ENCODE peak calls at places on chromosomes 7 and 10, in nine cellular contexts. One of them, this sample, is unnamed.

GRCh38 chr7:53002389-53002788 is 33.0 kb upstream of the POM121L12 start:
- DNase-seq in stimulated activated naive CD8-positive, alpha-beta T cell treated with anti-CD3 and anti-CD28 coated beads, Interleukin-15, amount 100 ng/mL, for 72 hours: no peak
- DNase-seq in GM10248: no peak
- DNase-seq in testis: no peak
- DNase-seq in NCI-H1105 treated with DMSO at 0.1 percent for 48 hours: no peak
- DNase-seq in left colon: no peak
- DNase-seq in mucosa of descending colon: no peak
- DNase-seq in stromal cell of bone marrow: no peak
- DNase-seq in ascending aorta: no peak
- DNase-seq in this sample: no peak

GRCh38 chr7:158353606-158354570 is 233.7 kb downstream of the PTPRN2 start:
- DNase-seq in stimulated activated naive CD8-positive, alpha-beta T cell treated with anti-CD3 and anti-CD28 coated beads, Interleukin-15, amount 100 ng/mL, for 72 hours: no peak
- DNase-seq in ascending aorta: no peak
- DNase-seq in stromal cell of bone marrow: no peak
- DNase-seq in mucosa of descending colon: no peak
- DNase-seq in NCI-H1105 treated with DMSO at 0.1 percent for 48 hours: peak; percentile 46
- DNase-seq in testis: peak; percentile 42
- DNase-seq in left colon: peak; percentile 29
- DNase-seq in GM10248: no peak
- DNase-seq in this sample: no peak

GRCh38 chr10:34854147-34854601 is 39.1 kb upstream of the PARD3 start:
- DNase-seq in mucosa of descending colon: no peak
- DNase-seq in left colon: no peak
- DNase-seq in GM10248: no peak
- DNase-seq in stimulated activated naive CD8-positive, alpha-beta T cell treated with anti-CD3 and anti-CD28 coated beads, Interleukin-15, amount 100 ng/mL, for 72 hours: no peak
- DNase-seq in testis: peak; percentile 47
- DNase-seq in stromal cell of bone marrow: peak; percentile 25
- DNase-seq in ascending aorta: no peak
- DNase-seq in NCI-H1105 treated with DMSO at 0.1 percent for 48 hours: no peak
- DNase-seq in this sample: no peak

GRCh38 chr7:142414135-142414534 is 156.3 kb upstream of the PRSS58 start:
- DNase-seq in NCI-H1105 treated with DMSO at 0.1 percent for 48 hours: no peak
- DNase-seq in stimulated activated naive CD8-positive, alpha-beta T cell treated with anti-CD3 and anti-CD28 coated beads, Interleukin-15, amount 100 ng/mL, for 72 hours: no peak
- DNase-seq in testis: no peak
- DNase-seq in mucosa of descending colon: no peak
- DNase-seq in stromal cell of bone marrow: no peak
- DNase-seq in GM10248: no peak
- DNase-seq in ascending aorta: no peak
- DNase-seq in left colon: no peak
- DNase-seq in this sample: no peak

GRCh38 chr7:129550673-129551360 is 48.5 kb downstream of the SMKR1 start:
- DNase-seq in NCI-H1105 treated with DMSO at 0.1 percent for 48 hours: no peak
- DNase-seq in stimulated activated naive CD8-positive, alpha-beta T cell treated with anti-CD3 and anti-CD28 coated beads, Interleukin-15, amount 100 ng/mL, for 72 hours: no peak
- DNase-seq in mucosa of descending colon: no peak
- DNase-seq in left colon: no peak
- DNase-seq in ascending aorta: no peak
- DNase-seq in stromal cell of bone marrow: no peak
- DNase-seq in testis: no peak
- DNase-seq in GM10248: no peak
- DNase-seq in this sample: no peak

GRCh38 chr10:48465860-48466521 is 138.9 kb downstream of the ARHGAP22 start:
- DNase-seq in stimulated activated naive CD8-positive, alpha-beta T cell treated with anti-CD3 and anti-CD28 coated beads, Interleukin-15, amount 100 ng/mL, for 72 hours: peak; percentile 7
- DNase-seq in GM10248: no peak
- DNase-seq in NCI-H1105 treated with DMSO at 0.1 percent for 48 hours: no peak
- DNase-seq in ascending aorta: no peak
- DNase-seq in left colon: no peak
- DNase-seq in mucosa of descending colon: peak; percentile 1
- DNase-seq in stromal cell of bone marrow: no peak
- DNase-seq in testis: peak; percentile 17
- DNase-seq in this sample: no peak

GRCh38 chr10:397321-398068 is 262.2 kb downstream of the ZMYND11 start:
- DNase-seq in left colon: no peak
- DNase-seq in mucosa of descending colon: no peak
- DNase-seq in NCI-H1105 treated with DMSO at 0.1 percent for 48 hours: no peak
- DNase-seq in stimulated activated naive CD8-positive, alpha-beta T cell treated with anti-CD3 and anti-CD28 coated beads, Interleukin-15, amount 100 ng/mL, for 72 hours: no peak
- DNase-seq in ascending aorta: no peak
- DNase-seq in stromal cell of bone marrow: no peak
- DNase-seq in testis: no peak
- DNase-seq in GM10248: peak; percentile 51
- DNase-seq in this sample: no peak

GRCh38 chr7:41232086-41232485 is 470.8 kb downstream of the INHBA start:
- DNase-seq in testis: no peak
- DNase-seq in GM10248: no peak
- DNase-seq in stimulated activated naive CD8-positive, alpha-beta T cell treated with anti-CD3 and anti-CD28 coated beads, Interleukin-15, amount 100 ng/mL, for 72 hours: no peak
- DNase-seq in left colon: no peak
- DNase-seq in ascending aorta: no peak
- DNase-seq in stromal cell of bone marrow: peak; percentile 40
- DNase-seq in mucosa of descending colon: no peak
- DNase-seq in NCI-H1105 treated with DMSO at 0.1 percent for 48 hours: no peak
- DNase-seq in this sample: no peak

GRCh38 chr10:73871915-73872710 is 2.2 kb downstream of the CAMK2G start:
- DNase-seq in left colon: peak; percentile 62
- DNase-seq in testis: no peak
- DNase-seq in mucosa of descending colon: peak; percentile 74
- DNase-seq in GM10248: no peak
- DNase-seq in stimulated activated naive CD8-positive, alpha-beta T cell treated with anti-CD3 and anti-CD28 coated beads, Interleukin-15, amount 100 ng/mL, for 72 hours: no peak
- DNase-seq in NCI-H1105 treated with DMSO at 0.1 percent for 48 hours: no peak
- DNase-seq in ascending aorta: no peak
- DNase-seq in stromal cell of bone marrow: no peak
- DNase-seq in this sample: peak; percentile 71

GRCh38 chr10:80283536-80284199 is 5.8 kb downstream of the MAT1A start:
- DNase-seq in testis: no peak
- DNase-seq in stimulated activated naive CD8-positive, alpha-beta T cell treated with anti-CD3 and anti-CD28 coated beads, Interleukin-15, amount 100 ng/mL, for 72 hours: no peak
- DNase-seq in left colon: no peak
- DNase-seq in GM10248: no peak
- DNase-seq in ascending aorta: no peak
- DNase-seq in NCI-H1105 treated with DMSO at 0.1 percent for 48 hours: no peak
- DNase-seq in mucosa of descending colon: no peak
- DNase-seq in stromal cell of bone marrow: no peak
- DNase-seq in this sample: peak; percentile 26

GRCh38 chr7:12130664-12131063 is 80.4 kb upstream of the TMEM106B start:
- DNase-seq in mucosa of descending colon: no peak
- DNase-seq in NCI-H1105 treated with DMSO at 0.1 percent for 48 hours: no peak
- DNase-seq in stromal cell of bone marrow: no peak
- DNase-seq in ascending aorta: no peak
- DNase-seq in left colon: no peak
- DNase-seq in testis: no peak
- DNase-seq in GM10248: no peak
- DNase-seq in stimulated activated naive CD8-positive, alpha-beta T cell treated with anti-CD3 and anti-CD28 coated beads, Interleukin-15, amount 100 ng/mL, for 72 hours: no peak
- DNase-seq in this sample: no peak

GRCh38 chr10:102930720-102931119 is 12.6 kb downstream of the CNNM2 start:
- DNase-seq in stromal cell of bone marrow: no peak
- DNase-seq in stimulated activated naive CD8-positive, alpha-beta T cell treated with anti-CD3 and anti-CD28 coated beads, Interleukin-15, amount 100 ng/mL, for 72 hours: no peak
- DNase-seq in testis: no peak
- DNase-seq in GM10248: no peak
- DNase-seq in mucosa of descending colon: no peak
- DNase-seq in NCI-H1105 treated with DMSO at 0.1 percent for 48 hours: no peak
- DNase-seq in left colon: no peak
- DNase-seq in ascending aorta: no peak
- DNase-seq in this sample: no peak

GRCh38 chr7:31368620-31369019 is 28.1 kb upstream of the NEUROD6 start:
- DNase-seq in stimulated activated naive CD8-positive, alpha-beta T cell treated with anti-CD3 and anti-CD28 coated beads, Interleukin-15, amount 100 ng/mL, for 72 hours: no peak
- DNase-seq in NCI-H1105 treated with DMSO at 0.1 percent for 48 hours: no peak
- DNase-seq in mucosa of descending colon: no peak
- DNase-seq in left colon: no peak
- DNase-seq in stromal cell of bone marrow: no peak
- DNase-seq in testis: no peak
- DNase-seq in ascending aorta: no peak
- DNase-seq in GM10248: no peak
- DNase-seq in this sample: no peak

GRCh38 chr7:157431173-157431950 is 94.6 kb downstream of the DNAJB6 start:
- DNase-seq in NCI-H1105 treated with DMSO at 0.1 percent for 48 hours: no peak
- DNase-seq in mucosa of descending colon: no peak
- DNase-seq in left colon: no peak
- DNase-seq in GM10248: no peak
- DNase-seq in ascending aorta: peak; percentile 4
- DNase-seq in testis: no peak
- DNase-seq in stromal cell of bone marrow: no peak
- DNase-seq in stimulated activated naive CD8-positive, alpha-beta T cell treated with anti-CD3 and anti-CD28 coated beads, Interleukin-15, amount 100 ng/mL, for 72 hours: no peak
- DNase-seq in this sample: no peak

GRCh38 chr7:29988391-29989256 is 977 bp downstream of the SCRN1 start:
- DNase-seq in left colon: peak; percentile 56
- DNase-seq in testis: peak; percentile 79
- DNase-seq in ascending aorta: no peak
- DNase-seq in stimulated activated naive CD8-positive, alpha-beta T cell treated with anti-CD3 and anti-CD28 coated beads, Interleukin-15, amount 100 ng/mL, for 72 hours: peak; percentile 32
- DNase-seq in stromal cell of bone marrow: peak; percentile 5
- DNase-seq in GM10248: peak; percentile 59
- DNase-seq in mucosa of descending colon: peak; percentile 66
- DNase-seq in NCI-H1105 treated with DMSO at 0.1 percent for 48 hours: peak; percentile 63
- DNase-seq in this sample: peak; percentile 60

GRCh38 chr7:22849158-22849557 is 26.5 kb upstream of the TOMM7 start:
- DNase-seq in mucosa of descending colon: no peak
- DNase-seq in ascending aorta: no peak
- DNase-seq in stimulated activated naive CD8-positive, alpha-beta T cell treated with anti-CD3 and anti-CD28 coated beads, Interleukin-15, amount 100 ng/mL, for 72 hours: no peak
- DNase-seq in testis: no peak
- DNase-seq in GM10248: no peak
- DNase-seq in left colon: no peak
- DNase-seq in NCI-H1105 treated with DMSO at 0.1 percent for 48 hours: peak; percentile 79
- DNase-seq in stromal cell of bone marrow: no peak
- DNase-seq in this sample: no peak

GRCh38 chr7:1936531-1937251 is 266.6 kb downstream of the ELFN1 start:
- DNase-seq in ascending aorta: no peak
- DNase-seq in mucosa of descending colon: no peak
- DNase-seq in NCI-H1105 treated with DMSO at 0.1 percent for 48 hours: no peak
- DNase-seq in GM10248: no peak
- DNase-seq in testis: no peak
- DNase-seq in stimulated activated naive CD8-positive, alpha-beta T cell treated with anti-CD3 and anti-CD28 coated beads, Interleukin-15, amount 100 ng/mL, for 72 hours: no peak
- DNase-seq in stromal cell of bone marrow: no peak
- DNase-seq in left colon: no peak
- DNase-seq in this sample: no peak

GRCh38 chr7:111510584-111511378 is 51.5 kb downstream of the IMMP2L start:
- DNase-seq in left colon: no peak
- DNase-seq in testis: no peak
- DNase-seq in ascending aorta: no peak
- DNase-seq in stromal cell of bone marrow: no peak
- DNase-seq in mucosa of descending colon: no peak
- DNase-seq in GM10248: no peak
- DNase-seq in NCI-H1105 treated with DMSO at 0.1 percent for 48 hours: no peak
- DNase-seq in stimulated activated naive CD8-positive, alpha-beta T cell treated with anti-CD3 and anti-CD28 coated beads, Interleukin-15, amount 100 ng/mL, for 72 hours: no peak
- DNase-seq in this sample: no peak

GRCh38 chr7:159038066-159038465 is 106.6 kb downstream of the VIPR2 start:
- DNase-seq in GM10248: no peak
- DNase-seq in ascending aorta: no peak
- DNase-seq in mucosa of descending colon: no peak
- DNase-seq in stromal cell of bone marrow: no peak
- DNase-seq in NCI-H1105 treated with DMSO at 0.1 percent for 48 hours: no peak
- DNase-seq in left colon: no peak
- DNase-seq in testis: peak; percentile 7
- DNase-seq in stimulated activated naive CD8-positive, alpha-beta T cell treated with anti-CD3 and anti-CD28 coated beads, Interleukin-15, amount 100 ng/mL, for 72 hours: no peak
- DNase-seq in this sample: no peak

GRCh38 chr7:12357508-12357907 is 46.2 kb downstream of the VWDE start:
- DNase-seq in mucosa of descending colon: no peak
- DNase-seq in stromal cell of bone marrow: no peak
- DNase-seq in left colon: no peak
- DNase-seq in stimulated activated naive CD8-positive, alpha-beta T cell treated with anti-CD3 and anti-CD28 coated beads, Interleukin-15, amount 100 ng/mL, for 72 hours: no peak
- DNase-seq in NCI-H1105 treated with DMSO at 0.1 percent for 48 hours: peak; percentile 29
- DNase-seq in testis: no peak
- DNase-seq in ascending aorta: no peak
- DNase-seq in GM10248: no peak
- DNase-seq in this sample: no peak

GRCh38 chr7:79461660-79462059 is 8.2 kb upstream of the MAGI2 start:
- DNase-seq in left colon: no peak
- DNase-seq in ascending aorta: no peak
- DNase-seq in testis: no peak
- DNase-seq in stimulated activated naive CD8-positive, alpha-beta T cell treated with anti-CD3 and anti-CD28 coated beads, Interleukin-15, amount 100 ng/mL, for 72 hours: no peak
- DNase-seq in GM10248: no peak
- DNase-seq in mucosa of descending colon: no peak
- DNase-seq in NCI-H1105 treated with DMSO at 0.1 percent for 48 hours: no peak
- DNase-seq in stromal cell of bone marrow: no peak
- DNase-seq in this sample: no peak

GRCh38 chr10:124539935-124540641 is 78.5 kb downstream of the LHPP start:
- DNase-seq in stimulated activated naive CD8-positive, alpha-beta T cell treated with anti-CD3 and anti-CD28 coated beads, Interleukin-15, amount 100 ng/mL, for 72 hours: peak; percentile 59
- DNase-seq in ascending aorta: no peak
- DNase-seq in stromal cell of bone marrow: no peak
- DNase-seq in left colon: peak; percentile 73
- DNase-seq in testis: peak; percentile 75
- DNase-seq in NCI-H1105 treated with DMSO at 0.1 percent for 48 hours: no peak
- DNase-seq in mucosa of descending colon: peak; percentile 72
- DNase-seq in GM10248: peak; percentile 86
- DNase-seq in this sample: peak; percentile 51

GRCh38 chr10:21518629-21519321 is 6.7 kb downstream of the SKIDA1 start:
- DNase-seq in left colon: no peak
- DNase-seq in stromal cell of bone marrow: no peak
- DNase-seq in ascending aorta: no peak
- DNase-seq in mucosa of descending colon: no peak
- DNase-seq in GM10248: no peak
- DNase-seq in stimulated activated naive CD8-positive, alpha-beta T cell treated with anti-CD3 and anti-CD28 coated beads, Interleukin-15, amount 100 ng/mL, for 72 hours: no peak
- DNase-seq in testis: peak; percentile 87
- DNase-seq in NCI-H1105 treated with DMSO at 0.1 percent for 48 hours: peak; percentile 30
- DNase-seq in this sample: no peak

GRCh38 chr10:27470890-27471289 is 33.2 kb upstream of the RAB18 start:
- DNase-seq in left colon: no peak
- DNase-seq in stimulated activated naive CD8-positive, alpha-beta T cell treated with anti-CD3 and anti-CD28 coated beads, Interleukin-15, amount 100 ng/mL, for 72 hours: no peak
- DNase-seq in mucosa of descending colon: no peak
- DNase-seq in testis: no peak
- DNase-seq in ascending aorta: no peak
- DNase-seq in stromal cell of bone marrow: no peak
- DNase-seq in GM10248: no peak
- DNase-seq in NCI-H1105 treated with DMSO at 0.1 percent for 48 hours: no peak
- DNase-seq in this sample: no peak

GRCh38 chr10:14173706-14174594 is 156.8 kb downstream of the FRMD4A start:
- DNase-seq in NCI-H1105 treated with DMSO at 0.1 percent for 48 hours: peak; percentile 60
- DNase-seq in stromal cell of bone marrow: no peak
- DNase-seq in GM10248: no peak
- DNase-seq in mucosa of descending colon: no peak
- DNase-seq in stimulated activated naive CD8-positive, alpha-beta T cell treated with anti-CD3 and anti-CD28 coated beads, Interleukin-15, amount 100 ng/mL, for 72 hours: no peak
- DNase-seq in testis: no peak
- DNase-seq in ascending aorta: no peak
- DNase-seq in left colon: no peak
- DNase-seq in this sample: no peak

GRCh38 chr10:121823993-121824463 is 103.8 kb downstream of the ATE1 start:
- DNase-seq in ascending aorta: no peak
- DNase-seq in testis: no peak
- DNase-seq in GM10248: peak; percentile 48
- DNase-seq in mucosa of descending colon: no peak
- DNase-seq in NCI-H1105 treated with DMSO at 0.1 percent for 48 hours: no peak
- DNase-seq in left colon: no peak
- DNase-seq in stromal cell of bone marrow: peak; percentile 58
- DNase-seq in stimulated activated naive CD8-positive, alpha-beta T cell treated with anti-CD3 and anti-CD28 coated beads, Interleukin-15, amount 100 ng/mL, for 72 hours: no peak
- DNase-seq in this sample: no peak